ENCODE peak calls at places on chromosomes 7 and 10, in six cellular contexts. Z is SJSA1; A is right lobe of liver; Q is kidney; D is CD4-positive, alpha-beta T cell; O is aorta. J is an unnamed sample.
A peak's percentile ranks its signal among the peaks of the same experiment; 100 is the strongest.

GRCh38 chr10:13496164-13496563 is 32.6 kb downstream of the BEND7 start:
- DNase-seq in D (no peak), A (no peak), O (no peak), Q (no peak), Z (no peak), J (no peak)

GRCh38 chr7:99111591-99111990 is 32.3 kb downstream of the SMURF1 start:
- DNase-seq in O (no peak), Q (no peak), Z (no peak), D (no peak), A (no peak), J (no peak)

GRCh38 chr10:131570716-131571307 is 259.3 kb upstream of the TCERG1L start:
- DNase-seq in Z (no peak), Q (no peak), O (no peak), D (no peak), A (no peak), J (no peak)

GRCh38 chr7:84829719-84830118 is 357.1 kb downstream of the SEMA3D start:
- DNase-seq in Q (no peak), D (no peak), Z (no peak), A (no peak), O (no peak), J (no peak)

GRCh38 chr10:109698121-109698520 is 225.2 kb downstream of the XPNPEP1 start:
- DNase-seq in Z (no peak), Q (no peak), D (no peak), O (no peak), A (no peak), J (no peak)

GRCh38 chr10:31242902-31243301 is 76.1 kb upstream of the ZEB1 start:
- DNase-seq in O (peak; percentile 53), A (no peak), Q (no peak), D (no peak), Z (peak; percentile 91), J (no peak)

GRCh38 chr7:18895456-18895855 is 222.0 kb downstream of the TWIST1 start:
- DNase-seq in Z (peak; percentile 87), A (no peak), Q (no peak), D (no peak), O (no peak), J (no peak)

GRCh38 chr7:81648716-81649115 is 121.1 kb downstream of the HGF start:
- DNase-seq in Z (no peak), A (no peak), Q (no peak), D (no peak), O (no peak), J (no peak)

GRCh38 chr10:56782503-56782902 is 421.4 kb upstream of the ZWINT start:
- DNase-seq in O (no peak), D (no peak), Q (no peak), Z (no peak), A (no peak), J (no peak)

GRCh38 chr7:137953043-137953691 is 48.7 kb downstream of the CREB3L2 start:
- DNase-seq in Z (peak; percentile 72), D (no peak), O (no peak), Q (no peak), A (no peak), J (no peak)

GRCh38 chr10:10128387-10128786 is 889.3 kb upstream of the CELF2 start:
- DNase-seq in O (no peak), A (no peak), Q (no peak), Z (no peak), D (no peak), J (no peak)

GRCh38 chr7:2978403-2978802 is 65.3 kb downstream of the CARD11 start:
- DNase-seq in A (no peak), D (peak; percentile 56), Z (no peak), Q (peak; percentile 91), O (peak; percentile 55), J (no peak)

GRCh38 chr10:92181575-92181974 is 109.3 kb downstream of the CPEB3 start:
- DNase-seq in A (no peak), D (no peak), Q (no peak), Z (peak; percentile 11), O (no peak), J (no peak)

GRCh38 chr10:124306922-124307371 is 111.8 kb downstream of the OAT start:
- DNase-seq in A (no peak), Z (no peak), Q (no peak), O (no peak), D (no peak), J (no peak)

GRCh38 chr7:47677664-47678063 is 95.8 kb upstream of the TNS3 start:
- DNase-seq in Z (no peak), D (no peak), Q (no peak), O (no peak), A (no peak), J (no peak)

GRCh38 chr7:38685851-38686250 is 54.7 kb upstream of the AMPH start:
- DNase-seq in Z (no peak), O (no peak), A (no peak), D (no peak), Q (no peak), J (no peak)

GRCh38 chr10:73772280-73773151 is 9.3 kb upstream of the CHCHD1 start:
- DNase-seq in D (peak; percentile 74), O (peak; percentile 90), Q (peak; percentile 96), A (peak; percentile 92), Z (peak; percentile 92), J (peak; percentile 82)

GRCh38 chr7:33895025-33895804 is 10.1 kb upstream of the BMPER start:
- DNase-seq in D (peak; percentile 58), Q (peak; percentile 94), A (peak; percentile 87), O (peak; percentile 87), Z (peak; percentile 78), J (peak; percentile 53)

GRCh38 chr10:4315529-4315928 is 510.5 kb upstream of the AKR1E2 start:
- DNase-seq in O (no peak), D (no peak), A (no peak), Z (no peak), Q (no peak), J (no peak)

GRCh38 chr7:102284891-102285540 is 1.7 kb upstream of the SH2B2 start:
- DNase-seq in A (peak; percentile 80), O (peak; percentile 79), Q (no peak), Z (no peak), D (no peak), J (no peak)

GRCh38 chr7:101466871-101467270 is 104.2 kb downstream of the COL26A1 start:
- DNase-seq in Z (no peak), O (no peak), Q (peak; percentile 26), D (no peak), A (no peak), J (no peak)

GRCh38 chr10:99742240-99742639 is 10.2 kb downstream of the CUTC start:
- DNase-seq in Z (peak; percentile 66), D (no peak), A (no peak), O (no peak), Q (no peak), J (no peak)

GRCh38 chr7:23470290-23471089 is at the start of gene IGF2BP3:
- DNase-seq in D (no peak), Q (no peak), Z (peak; percentile 99), O (no peak), A (no peak), J (no peak)

GRCh38 chr10:77879065-77879464 is 47.5 kb downstream of the DLG5 start:
- DNase-seq in D (no peak), Q (no peak), Z (no peak), A (no peak), O (no peak), J (no peak)
- H3K27ac ChIP-seq in D (no peak overlapping the region), Q (no peak overlapping the region), Z (no peak overlapping the region), A (no peak overlapping the region), O (no peak overlapping the region), J (no peak overlapping the region)

GRCh38 chr10:34801066-34801738 is 13.9 kb downstream of the PARD3 start:
- DNase-seq in D (no peak), Q (no peak), O (no peak), A (no peak), Z (no peak), J (no peak)

GRCh38 chr10:34797155-34797554 is 17.9 kb downstream of the PARD3 start:
- DNase-seq in O (no peak), Q (no peak), D (no peak), Z (no peak), A (no peak), J (no peak)

GRCh38 chr10:34798654-34799053 is 16.4 kb downstream of the PARD3 start:
- DNase-seq in O (no peak), A (no peak), D (no peak), Z (no peak), Q (no peak), J (no peak)

GRCh38 chr10:34802692-34803091 is 12.4 kb downstream of the PARD3 start:
- DNase-seq in Z (no peak), O (no peak), A (no peak), Q (no peak), D (no peak), J (no peak)

GRCh38 chr10:34800624-34801023 is 14.5 kb downstream of the PARD3 start:
- DNase-seq in O (no peak), D (no peak), Z (no peak), A (no peak), Q (no peak), J (no peak)
- H3K27ac ChIP-seq in O (no peak overlapping the region), D (no peak overlapping the region), Z (no peak overlapping the region), A (peak overlapping the region; percentile 47), Q (no peak overlapping the region), J (no peak overlapping the region)

DNA sequence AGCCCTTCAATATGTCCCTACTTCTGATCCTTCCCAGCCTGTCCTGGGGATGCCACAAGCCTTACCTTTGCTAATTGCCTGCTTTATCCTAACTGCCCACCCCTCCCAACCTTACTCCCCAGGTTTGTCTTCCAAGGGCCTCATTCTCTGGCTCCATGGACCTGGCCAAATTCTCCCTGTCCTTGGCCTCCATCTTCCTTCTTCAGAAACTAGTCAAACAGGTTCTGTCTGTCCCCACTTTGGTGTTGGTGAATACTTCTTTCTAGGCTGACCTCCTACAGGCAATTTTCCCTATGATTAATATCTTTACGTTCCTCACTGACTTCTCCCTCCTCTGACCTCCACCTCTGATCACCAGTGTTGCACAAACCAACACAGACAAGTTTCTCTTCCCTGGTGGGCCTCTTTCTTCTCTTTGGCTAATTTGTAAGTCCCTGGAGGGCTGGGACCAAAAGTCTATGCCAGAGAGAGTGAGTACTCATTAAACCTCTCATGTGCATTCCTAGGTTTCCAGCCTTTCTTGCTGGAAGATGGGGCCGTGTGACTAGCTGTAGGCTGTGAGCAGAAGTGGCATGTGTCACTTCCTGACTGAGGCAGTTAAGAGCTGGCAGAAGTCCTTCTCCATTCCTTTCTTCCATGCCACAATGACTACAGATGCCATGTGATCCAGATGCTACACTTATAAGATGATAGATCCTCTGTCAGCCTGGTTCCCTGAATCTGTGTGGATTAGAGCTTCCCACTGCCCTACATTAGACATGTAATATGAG is 382.6 kb downstream of the RPS24 start:
- DNase-seq in A (no peak), D (no peak), O (no peak), Q (no peak), Z (peak; percentile 69), J (no peak)
- H3K27ac ChIP-seq in A (no peak overlapping the region), D (no peak overlapping the region), O (no peak overlapping the region), Q (no peak overlapping the region), Z (peak overlapping the region; percentile 26), J (no peak overlapping the region)

GRCh38 chr10:15795000-15795792 is 65.1 kb downstream of the MINDY3 start:
- DNase-seq in O (no peak), Z (no peak), Q (no peak), A (no peak), D (no peak), J (no peak)

GRCh38 chr10:15797346-15797745 is 63.0 kb downstream of the MINDY3 start:
- DNase-seq in Z (no peak), D (no peak), Q (no peak), A (no peak), O (no peak), J (no peak)

GRCh38 chr10:15796762-15797161 is 63.5 kb downstream of the MINDY3 start:
- DNase-seq in O (no peak), A (no peak), D (no peak), Z (no peak), Q (no peak), J (no peak)

GRCh38 chr10:15794569-15794968 is 65.7 kb downstream of the MINDY3 start:
- DNase-seq in A (no peak), Q (no peak), Z (no peak), D (no peak), O (no peak), J (no peak)

GRCh38 chr10:15796098-15796759 is 64.1 kb downstream of the MINDY3 start:
- DNase-seq in Z (no peak), D (no peak), A (no peak), Q (no peak), O (no peak), J (no peak)
- H3K27ac ChIP-seq in Z (no peak overlapping the region), D (no peak overlapping the region), A (no peak overlapping the region), Q (no peak overlapping the region), O (no peak overlapping the region), J (no peak overlapping the region)